ENCODE peak calls at places on chromosome 16, in eight cellular contexts. One of them, this sample, is unnamed.

GRCh38 chr16:49562228-49562627 is 188.6 kb downstream of the C16orf78 start:
- DNase-seq in adrenal gland: no peak
- DNase-seq in A549: no peak
- DNase-seq in naive thymus-derived CD4-positive, alpha-beta T cell: no peak
- DNase-seq in GM23248: no peak
- DNase-seq in heart left ventricle: no peak
- DNase-seq in colonic mucosa: no peak
- DNase-seq in pancreas: no peak
- DNase-seq in this sample: no peak

GRCh38 chr16:17724242-17724898 is 253.6 kb upstream of the XYLT1 start:
- DNase-seq in adrenal gland: no peak
- DNase-seq in A549: no peak
- DNase-seq in naive thymus-derived CD4-positive, alpha-beta T cell: no peak
- DNase-seq in GM23248: peak; percentile 38
- DNase-seq in heart left ventricle: no peak
- DNase-seq in colonic mucosa: no peak
- DNase-seq in pancreas: no peak
- DNase-seq in this sample: no peak

GRCh38 chr16:66188786-66189725 is 177.4 kb upstream of the CDH5 start:
- DNase-seq in adrenal gland: no peak
- DNase-seq in A549: no peak
- DNase-seq in naive thymus-derived CD4-positive, alpha-beta T cell: no peak
- DNase-seq in GM23248: no peak
- DNase-seq in heart left ventricle: no peak
- DNase-seq in colonic mucosa: peak; percentile 23
- DNase-seq in pancreas: no peak
- DNase-seq in this sample: no peak

GRCh38 chr16:15672514-15673167 is 22.6 kb downstream of the NDE1 start:
- DNase-seq in adrenal gland: peak; percentile 84
- DNase-seq in A549: peak; percentile 90
- DNase-seq in naive thymus-derived CD4-positive, alpha-beta T cell: peak; percentile 93
- DNase-seq in GM23248: peak; percentile 98
- DNase-seq in heart left ventricle: peak; percentile 93
- DNase-seq in colonic mucosa: peak; percentile 86
- DNase-seq in pancreas: peak; percentile 23
- DNase-seq in this sample: peak; percentile 95

GRCh38 chr16:58020628-58021521 is 4.7 kb upstream of the MMP15 start:
- DNase-seq in adrenal gland: peak; percentile 67
- DNase-seq in A549: peak; percentile 48
- DNase-seq in naive thymus-derived CD4-positive, alpha-beta T cell: peak; percentile 65
- DNase-seq in GM23248: peak; percentile 58
- DNase-seq in heart left ventricle: peak; percentile 70
- DNase-seq in colonic mucosa: peak; percentile 80
- DNase-seq in pancreas: peak; percentile 58
- DNase-seq in this sample: peak; percentile 54

GRCh38 chr16:21150375-21151001 is at the start of gene DNAH3:
- DNase-seq in adrenal gland: no peak
- DNase-seq in A549: peak; percentile 20
- DNase-seq in naive thymus-derived CD4-positive, alpha-beta T cell: no peak
- DNase-seq in GM23248: no peak
- DNase-seq in heart left ventricle: peak; percentile 36
- DNase-seq in colonic mucosa: no peak
- DNase-seq in pancreas: peak; percentile 34
- DNase-seq in this sample: no peak

GRCh38 chr16:54291107-54291980 is 4.8 kb upstream of the IRX3 start:
- DNase-seq in adrenal gland: no peak
- DNase-seq in A549: no peak
- DNase-seq in naive thymus-derived CD4-positive, alpha-beta T cell: no peak
- DNase-seq in GM23248: no peak
- DNase-seq in heart left ventricle: no peak
- DNase-seq in colonic mucosa: no peak
- DNase-seq in pancreas: no peak
- DNase-seq in this sample: no peak

GRCh38 chr16:74107795-74108610 is 188.6 kb upstream of the PSMD7 start:
- DNase-seq in adrenal gland: peak; percentile 20
- DNase-seq in A549: peak; percentile 70
- DNase-seq in naive thymus-derived CD4-positive, alpha-beta T cell: peak; percentile 22
- DNase-seq in GM23248: peak; percentile 46
- DNase-seq in heart left ventricle: peak; percentile 31
- DNase-seq in colonic mucosa: peak; percentile 60
- DNase-seq in pancreas: peak; percentile 63
- DNase-seq in this sample: no peak

GRCh38 chr16:24668481-24669001 is 60.9 kb upstream of the TNRC6A start:
- DNase-seq in adrenal gland: peak; percentile 62
- DNase-seq in A549: no peak
- DNase-seq in naive thymus-derived CD4-positive, alpha-beta T cell: no peak
- DNase-seq in GM23248: peak; percentile 93
- DNase-seq in heart left ventricle: no peak
- DNase-seq in colonic mucosa: no peak
- DNase-seq in pancreas: no peak
- DNase-seq in this sample: no peak

GRCh38 chr16:38941-39892 is 14.2 kb downstream of the POLR3K start:
- DNase-seq in adrenal gland: no peak
- DNase-seq in A549: no peak
- DNase-seq in naive thymus-derived CD4-positive, alpha-beta T cell: peak; percentile 15
- DNase-seq in GM23248: no peak
- DNase-seq in heart left ventricle: no peak
- DNase-seq in colonic mucosa: peak; percentile 81
- DNase-seq in pancreas: no peak
- DNase-seq in this sample: no peak

GRCh38 chr16:65672960-65673359 is 551.1 kb upstream of the CDH11 start:
- DNase-seq in adrenal gland: no peak
- DNase-seq in A549: no peak
- DNase-seq in naive thymus-derived CD4-positive, alpha-beta T cell: no peak
- DNase-seq in GM23248: peak; percentile 52
- DNase-seq in heart left ventricle: no peak
- DNase-seq in colonic mucosa: no peak
- DNase-seq in pancreas: no peak
- DNase-seq in this sample: no peak

GRCh38 chr16:89280546-89281188 is 63.2 kb downstream of the ZNF778 start:
- DNase-seq in adrenal gland: no peak
- DNase-seq in A549: no peak
- DNase-seq in naive thymus-derived CD4-positive, alpha-beta T cell: no peak
- DNase-seq in GM23248: no peak
- DNase-seq in heart left ventricle: no peak
- DNase-seq in colonic mucosa: no peak
- DNase-seq in pancreas: no peak
- DNase-seq in this sample: no peak

GRCh38 chr16:46884513-46885293 is 541 bp downstream of the GPT2 start:
- DNase-seq in adrenal gland: peak; percentile 27
- DNase-seq in A549: no peak
- DNase-seq in naive thymus-derived CD4-positive, alpha-beta T cell: peak; percentile 7
- DNase-seq in GM23248: peak; percentile 54
- DNase-seq in heart left ventricle: no peak
- DNase-seq in colonic mucosa: no peak
- DNase-seq in pancreas: peak; percentile 77
- DNase-seq in this sample: no peak

GRCh38 chr16:46885960-46886763 is 2.0 kb downstream of the GPT2 start:
- DNase-seq in adrenal gland: no peak
- DNase-seq in A549: no peak
- DNase-seq in naive thymus-derived CD4-positive, alpha-beta T cell: no peak
- DNase-seq in GM23248: peak; percentile 7
- DNase-seq in heart left ventricle: no peak
- DNase-seq in colonic mucosa: no peak
- DNase-seq in pancreas: peak; percentile 75
- DNase-seq in this sample: peak; percentile 85

GRCh38 chr16:46889245-46889941 is 5.2 kb downstream of the GPT2 start:
- DNase-seq in adrenal gland: no peak
- DNase-seq in A549: no peak
- DNase-seq in naive thymus-derived CD4-positive, alpha-beta T cell: no peak
- DNase-seq in GM23248: no peak
- DNase-seq in heart left ventricle: no peak
- DNase-seq in colonic mucosa: no peak
- DNase-seq in pancreas: no peak
- DNase-seq in this sample: no peak

GRCh38 chr16:46887524-46887854 is 3.3 kb downstream of the GPT2 start:
- DNase-seq in adrenal gland: no peak
- DNase-seq in A549: no peak
- DNase-seq in naive thymus-derived CD4-positive, alpha-beta T cell: no peak
- DNase-seq in GM23248: no peak
- DNase-seq in heart left ventricle: no peak
- DNase-seq in colonic mucosa: no peak
- DNase-seq in pancreas: no peak
- DNase-seq in this sample: no peak

DNA sequence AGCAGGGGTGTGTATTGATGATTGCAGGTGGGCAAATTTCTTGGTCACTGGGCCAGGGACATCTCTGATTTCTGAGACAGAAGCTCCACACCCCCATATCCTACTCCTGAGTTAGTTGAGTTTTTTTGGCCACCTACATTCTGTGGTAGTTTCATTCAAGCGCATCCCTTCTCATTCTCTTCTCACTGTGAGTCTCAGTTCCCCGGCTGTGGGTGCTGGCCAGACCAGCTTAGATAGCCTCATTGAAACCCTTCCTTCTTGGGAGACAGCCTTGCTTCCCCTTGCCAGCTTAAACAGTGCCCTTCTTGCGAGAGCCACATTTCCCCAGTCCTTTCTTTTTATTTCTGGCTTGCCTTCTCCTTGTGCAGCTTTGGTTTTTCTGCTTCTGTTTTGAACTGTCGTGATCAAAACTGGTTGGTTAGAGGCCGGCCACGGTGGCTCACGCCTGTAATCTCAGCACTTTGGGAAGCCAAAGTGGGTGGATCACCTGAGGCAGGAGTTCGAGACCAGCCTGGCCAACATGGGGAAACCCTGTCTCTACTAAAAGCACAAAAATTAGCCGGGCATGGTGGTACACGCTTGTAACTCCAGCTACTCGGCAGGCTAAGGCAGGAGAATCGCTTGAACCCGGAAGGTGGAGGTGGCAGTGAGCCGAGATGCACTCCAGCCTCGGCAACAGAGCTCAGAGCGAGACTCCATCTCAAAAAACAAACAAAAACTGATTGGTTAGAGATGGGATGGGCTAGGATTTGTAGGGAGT is 2.8 kb downstream of the GPT2 start:
- DNase-seq in adrenal gland: no peak
- DNase-seq in A549: no peak
- DNase-seq in naive thymus-derived CD4-positive, alpha-beta T cell: no peak
- DNase-seq in GM23248: no peak
- DNase-seq in heart left ventricle: no peak
- DNase-seq in colonic mucosa: no peak
- DNase-seq in pancreas: no peak
- DNase-seq in this sample: no peak
- H3K4me1 ChIP-seq in adrenal gland: no peaks in the 10 kb centered on the region
- H3K4me1 ChIP-seq in A549: peaks cover 18% of the 10 kb centered on the region
- H3K4me1 ChIP-seq in naive thymus-derived CD4-positive, alpha-beta T cell: no peaks in the 10 kb centered on the region
- H3K4me1 ChIP-seq in GM23248: peaks cover 7% of the 10 kb centered on the region
- H3K4me1 ChIP-seq in heart left ventricle: peaks cover 11% of the 10 kb centered on the region
- H3K4me1 ChIP-seq in colonic mucosa: no peaks in the 10 kb centered on the region
- H3K4me1 ChIP-seq in pancreas: peaks cover 12% of the 10 kb centered on the region
- H3K4me1 ChIP-seq in this sample: peaks cover 36% of the 10 kb centered on the region

DNA sequence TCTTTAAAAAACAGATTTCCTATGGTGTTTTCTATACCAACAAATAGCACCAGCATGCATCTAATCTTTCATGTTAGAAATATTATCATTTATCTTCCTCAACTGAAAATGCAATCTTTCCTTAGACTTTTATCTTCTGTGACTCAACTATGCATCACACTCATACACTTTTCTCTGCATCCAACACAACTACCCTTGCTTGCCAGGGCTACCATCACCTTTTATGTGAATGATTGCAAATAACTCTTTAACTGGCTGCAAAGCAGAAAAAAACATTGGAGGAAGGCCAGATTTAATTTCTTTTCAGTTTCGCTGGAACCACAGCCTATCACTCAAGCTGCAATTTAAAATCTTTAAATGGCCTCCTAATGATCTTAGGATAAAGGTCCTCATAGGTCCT is 212.9 kb downstream of the CDH8 start:
- DNase-seq in adrenal gland: no peak
- DNase-seq in A549: no peak
- DNase-seq in naive thymus-derived CD4-positive, alpha-beta T cell: no peak
- DNase-seq in GM23248: no peak
- DNase-seq in heart left ventricle: no peak
- DNase-seq in colonic mucosa: no peak
- DNase-seq in pancreas: no peak
- DNase-seq in this sample: no peak
- H3K4me1 ChIP-seq in adrenal gland: no peaks in the 10 kb centered on the region
- H3K4me1 ChIP-seq in A549: no peaks in the 10 kb centered on the region
- H3K4me1 ChIP-seq in naive thymus-derived CD4-positive, alpha-beta T cell: no peaks in the 10 kb centered on the region
- H3K4me1 ChIP-seq in GM23248: no peaks in the 10 kb centered on the region
- H3K4me1 ChIP-seq in heart left ventricle: no peaks in the 10 kb centered on the region
- H3K4me1 ChIP-seq in colonic mucosa: no peaks in the 10 kb centered on the region
- H3K4me1 ChIP-seq in pancreas: no peaks in the 10 kb centered on the region
- H3K4me1 ChIP-seq in this sample: no peaks in the 10 kb centered on the region

GRCh38 chr16:1281517-1281916 is 25.6 kb downstream of the TPSD1 start:
- DNase-seq in adrenal gland: no peak
- DNase-seq in A549: no peak
- DNase-seq in naive thymus-derived CD4-positive, alpha-beta T cell: no peak
- DNase-seq in GM23248: no peak
- DNase-seq in heart left ventricle: no peak
- DNase-seq in colonic mucosa: no peak
- DNase-seq in pancreas: no peak
- DNase-seq in this sample: no peak
- H3K4me1 ChIP-seq in adrenal gland: no peaks in the 10 kb centered on the region
- H3K4me1 ChIP-seq in A549: no peaks in the 10 kb centered on the region
- H3K4me1 ChIP-seq in naive thymus-derived CD4-positive, alpha-beta T cell: no peaks in the 10 kb centered on the region
- H3K4me1 ChIP-seq in GM23248: no peaks in the 10 kb centered on the region
- H3K4me1 ChIP-seq in heart left ventricle: no peaks in the 10 kb centered on the region
- H3K4me1 ChIP-seq in colonic mucosa: no peaks in the 10 kb centered on the region
- H3K4me1 ChIP-seq in pancreas: no peaks in the 10 kb centered on the region
- H3K4me1 ChIP-seq in this sample: no peaks in the 10 kb centered on the region

DNA sequence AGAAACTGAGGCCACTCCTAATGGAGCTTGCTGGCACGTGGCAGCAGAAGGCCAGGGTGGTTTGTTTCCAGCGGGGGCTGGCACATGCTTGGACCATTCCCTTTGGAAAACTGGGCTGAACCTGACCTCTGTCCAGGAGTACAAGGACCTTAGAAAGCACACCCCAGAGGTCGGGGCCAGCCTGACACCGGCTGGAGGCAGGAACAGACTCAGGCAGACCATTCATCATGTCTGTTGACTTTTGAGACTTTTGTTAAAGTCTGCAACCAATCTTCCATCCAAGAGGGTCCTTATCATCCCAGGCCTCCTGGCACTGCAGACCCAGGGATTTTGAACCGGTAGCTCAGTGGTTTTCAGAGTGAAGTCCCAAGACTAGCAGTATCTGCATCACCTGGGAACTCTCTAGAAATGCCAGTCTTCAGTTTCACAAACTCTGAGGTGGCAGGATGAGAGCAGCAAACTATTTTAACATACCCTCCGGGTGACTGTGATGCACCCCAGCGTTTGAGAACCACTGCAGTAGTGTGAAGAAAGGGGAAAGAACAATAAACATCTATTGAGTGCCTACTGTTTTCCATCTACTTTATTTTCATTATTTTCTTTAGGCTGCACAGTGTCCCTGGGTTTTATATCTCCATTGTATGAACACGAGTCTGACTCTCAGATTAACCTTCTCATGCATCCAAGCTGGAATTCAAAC is 145.3 kb upstream of the PLCG2 start:
- DNase-seq in adrenal gland: no peak
- DNase-seq in A549: no peak
- DNase-seq in naive thymus-derived CD4-positive, alpha-beta T cell: no peak
- DNase-seq in GM23248: no peak
- DNase-seq in heart left ventricle: no peak
- DNase-seq in colonic mucosa: no peak
- DNase-seq in pancreas: no peak
- DNase-seq in this sample: no peak
- H3K4me1 ChIP-seq in adrenal gland: peaks cover 14% of the 10 kb centered on the region
- H3K4me1 ChIP-seq in A549: peaks cover 99% of the 10 kb centered on the region
- H3K4me1 ChIP-seq in naive thymus-derived CD4-positive, alpha-beta T cell: peaks cover 20% of the 10 kb centered on the region
- H3K4me1 ChIP-seq in GM23248: peaks cover 6% of the 10 kb centered on the region
- H3K4me1 ChIP-seq in heart left ventricle: peaks cover 18% of the 10 kb centered on the region
- H3K4me1 ChIP-seq in colonic mucosa: no peaks in the 10 kb centered on the region
- H3K4me1 ChIP-seq in pancreas: peaks cover 20% of the 10 kb centered on the region
- H3K4me1 ChIP-seq in this sample: no peaks in the 10 kb centered on the region

GRCh38 chr16:64321066-64321465 is 800.8 kb downstream of the CDH11 start:
- DNase-seq in adrenal gland: no peak
- DNase-seq in A549: no peak
- DNase-seq in naive thymus-derived CD4-positive, alpha-beta T cell: no peak
- DNase-seq in GM23248: no peak
- DNase-seq in heart left ventricle: no peak
- DNase-seq in colonic mucosa: no peak
- DNase-seq in pancreas: no peak
- DNase-seq in this sample: no peak
- H3K4me1 ChIP-seq in adrenal gland: no peaks in the 10 kb centered on the region
- H3K4me1 ChIP-seq in A549: no peaks in the 10 kb centered on the region
- H3K4me1 ChIP-seq in naive thymus-derived CD4-positive, alpha-beta T cell: no peaks in the 10 kb centered on the region
- H3K4me1 ChIP-seq in GM23248: no peaks in the 10 kb centered on the region
- H3K4me1 ChIP-seq in heart left ventricle: no peaks in the 10 kb centered on the region
- H3K4me1 ChIP-seq in colonic mucosa: no peaks in the 10 kb centered on the region
- H3K4me1 ChIP-seq in pancreas: no peaks in the 10 kb centered on the region
- H3K4me1 ChIP-seq in this sample: no peaks in the 10 kb centered on the region